ENCODE peak calls at places on chromosomes 5 and 9, in seven cellular contexts. One of them, this sample, is unnamed.

GRCh38 chr9:29211681-29212589 is 1638.7 kb upstream of the C9orf72 start:
- DNase-seq in WTC11: peak
- DNase-seq in HCT116: no peak
- DNase-seq in HepG2: peak
- DNase-seq in H1: no peak
- DNase-seq in GM12878: no peak
- DNase-seq in K562: no peak
- DNase-seq in this sample: peak

GRCh38 chr5:180640765-180641565 is 8.4 kb downstream of the FLT4 start:
- DNase-seq in GM12878: no peak
- DNase-seq in WTC11: peak
- DNase-seq in H1: no peak
- DNase-seq in HCT116: no peak
- DNase-seq in K562: no peak
- DNase-seq in HepG2: no peak
- DNase-seq in this sample: no peak

GRCh38 chr5:141811287-141812155 is 66.7 kb downstream of the PCDH1 start:
- DNase-seq in H1: no peak
- DNase-seq in K562: peak
- DNase-seq in HCT116: no peak
- DNase-seq in WTC11: peak
- DNase-seq in GM12878: no peak
- DNase-seq in HepG2: peak
- DNase-seq in this sample: peak

GRCh38 chr5:172933238-172933637 is 26.0 kb upstream of the RPL26L1 start:
- DNase-seq in H1: no peak
- DNase-seq in GM12878: no peak
- DNase-seq in K562: no peak
- DNase-seq in HepG2: no peak
- DNase-seq in WTC11: no peak
- DNase-seq in HCT116: no peak
- DNase-seq in this sample: no peak

GRCh38 chr9:127915801-127916664 is 808 bp downstream of the ST6GALNAC4 start:
- DNase-seq in HCT116: no peak
- DNase-seq in WTC11: no peak
- DNase-seq in GM12878: no peak
- DNase-seq in H1: no peak
- DNase-seq in HepG2: no peak
- DNase-seq in K562: peak
- DNase-seq in this sample: no peak

GRCh38 chr9:96565684-96566360 is 53.8 kb downstream of the CDC14B start:
- DNase-seq in K562: no peak
- DNase-seq in H1: no peak
- DNase-seq in HepG2: no peak
- DNase-seq in GM12878: no peak
- DNase-seq in WTC11: no peak
- DNase-seq in HCT116: no peak
- DNase-seq in this sample: no peak

GRCh38 chr5:160792281-160792680 is 59.7 kb downstream of the ATP10B start:
- DNase-seq in WTC11: no peak
- DNase-seq in GM12878: no peak
- DNase-seq in H1: no peak
- DNase-seq in K562: no peak
- DNase-seq in HCT116: no peak
- DNase-seq in HepG2: no peak
- DNase-seq in this sample: no peak

GRCh38 chr5:134521831-134522230 is 3.6 kb upstream of the JADE2 start:
- DNase-seq in HepG2: no peak
- DNase-seq in GM12878: no peak
- DNase-seq in HCT116: no peak
- DNase-seq in K562: no peak
- DNase-seq in WTC11: no peak
- DNase-seq in H1: no peak
- DNase-seq in this sample: no peak

GRCh38 chr9:111842313-111842712 is 47.6 kb upstream of the SHOC1 start:
- DNase-seq in K562: no peak
- DNase-seq in GM12878: no peak
- DNase-seq in HepG2: no peak
- DNase-seq in HCT116: no peak
- DNase-seq in H1: no peak
- DNase-seq in WTC11: no peak
- DNase-seq in this sample: no peak

GRCh38 chr5:14588145-14588544 is 6.6 kb downstream of the OTULINL start:
- DNase-seq in GM12878: no peak
- DNase-seq in HepG2: no peak
- DNase-seq in HCT116: no peak
- DNase-seq in H1: no peak
- DNase-seq in WTC11: no peak
- DNase-seq in K562: no peak
- DNase-seq in this sample: no peak

GRCh38 chr5:14582797-14583137 is 1.2 kb downstream of the OTULINL start:
- DNase-seq in K562: no peak
- DNase-seq in HCT116: no peak
- DNase-seq in WTC11: no peak
- DNase-seq in H1: no peak
- DNase-seq in HepG2: no peak
- DNase-seq in GM12878: no peak
- DNase-seq in this sample: no peak

GRCh38 chr5:14587143-14587542 is 5.6 kb downstream of the OTULINL start:
- DNase-seq in WTC11: no peak
- DNase-seq in K562: no peak
- DNase-seq in GM12878: no peak
- DNase-seq in HepG2: no peak
- DNase-seq in HCT116: no peak
- DNase-seq in H1: no peak
- DNase-seq in this sample: no peak

GRCh38 chr5:14581891-14582796 is 552 bp downstream of the OTULINL start:
- DNase-seq in K562: no peak
- DNase-seq in WTC11: peak
- DNase-seq in GM12878: no peak
- DNase-seq in HepG2: no peak
- DNase-seq in HCT116: peak
- DNase-seq in H1: no peak
- DNase-seq in this sample: peak

GRCh38 chr5:14584848-14585247 is 3.3 kb downstream of the OTULINL start:
- DNase-seq in HepG2: no peak
- DNase-seq in GM12878: no peak
- DNase-seq in K562: no peak
- DNase-seq in H1: no peak
- DNase-seq in HCT116: no peak
- DNase-seq in WTC11: no peak
- DNase-seq in this sample: no peak
- TF ChIP-seq SP1 in HepG2: no peak
- TF ChIP-seq SP1 in GM12878: no peak
- TF ChIP-seq SP1 in K562: no peak
- TF ChIP-seq SP1 in H1: no peak
- TF ChIP-seq SP1 in HCT116: no peak
- TF ChIP-seq SP1 in WTC11: no peak
- TF ChIP-seq SP1 in this sample: no peak

GRCh38 chr9:33510264-33511183 is 13.5 kb upstream of the ANKRD18B start:
- DNase-seq in HepG2: no peak
- DNase-seq in GM12878: no peak
- DNase-seq in WTC11: peak
- DNase-seq in HCT116: no peak
- DNase-seq in H1: no peak
- DNase-seq in K562: peak
- DNase-seq in this sample: peak
- TF ChIP-seq SP1 in HepG2: no peak
- TF ChIP-seq SP1 in GM12878: no peak
- TF ChIP-seq SP1 in WTC11: no peak
- TF ChIP-seq SP1 in HCT116: no peak
- TF ChIP-seq SP1 in H1: no peak
- TF ChIP-seq SP1 in K562: no peak
- TF ChIP-seq SP1 in this sample: no peak

GRCh38 chr5:26031481-26031880 is 1006.9 kb downstream of the CDH9 start:
- DNase-seq in HepG2: no peak
- DNase-seq in K562: no peak
- DNase-seq in H1: no peak
- DNase-seq in GM12878: no peak
- DNase-seq in HCT116: no peak
- DNase-seq in WTC11: no peak
- DNase-seq in this sample: no peak

GRCh38 chr5:26034813-26035212 is 1003.6 kb downstream of the CDH9 start:
- DNase-seq in WTC11: no peak
- DNase-seq in H1: no peak
- DNase-seq in K562: no peak
- DNase-seq in HCT116: no peak
- DNase-seq in GM12878: no peak
- DNase-seq in HepG2: no peak
- DNase-seq in this sample: no peak
- TF ChIP-seq SP1 in WTC11: no peak
- TF ChIP-seq SP1 in H1: no peak
- TF ChIP-seq SP1 in K562: no peak
- TF ChIP-seq SP1 in HCT116: no peak
- TF ChIP-seq SP1 in GM12878: no peak
- TF ChIP-seq SP1 in HepG2: no peak
- TF ChIP-seq SP1 in this sample: no peak

DNA sequence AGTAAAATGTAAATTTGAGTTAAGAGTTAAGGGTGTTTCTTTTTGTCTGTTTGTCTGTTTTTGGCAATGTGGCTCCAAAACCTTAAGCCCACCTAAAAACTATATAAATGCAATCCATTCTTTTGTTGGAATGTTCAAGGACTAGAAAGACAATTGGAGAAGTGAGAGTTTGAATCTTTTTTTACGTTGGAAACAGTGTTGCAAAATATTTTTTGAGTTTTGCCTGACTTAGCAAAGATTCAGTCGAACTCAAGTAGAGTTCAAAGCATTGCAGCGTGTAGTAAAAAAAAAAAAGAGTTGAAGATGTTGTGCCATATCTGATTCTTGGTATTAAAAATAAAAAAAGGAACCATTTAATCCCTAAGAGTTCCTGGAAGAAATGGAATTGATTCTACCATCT is 915 bp downstream of the SYK start:
- DNase-seq in GM12878: no peak
- DNase-seq in HCT116: no peak
- DNase-seq in K562: no peak
- DNase-seq in WTC11: no peak
- DNase-seq in HepG2: no peak
- DNase-seq in H1: no peak
- DNase-seq in this sample: no peak
- TF ChIP-seq SP1 in GM12878: no peak
- TF ChIP-seq SP1 in HCT116: no peak
- TF ChIP-seq SP1 in K562: no peak
- TF ChIP-seq SP1 in WTC11: no peak
- TF ChIP-seq SP1 in HepG2: no peak
- TF ChIP-seq SP1 in H1: no peak
- TF ChIP-seq SP1 in this sample: no peak

This sample was measured in HEK293T.